ENCODE peak calls at places on chromosomes 2 and 18, in ten cellular contexts. F is adrenal gland, P is fibroblast of pulmonary artery, W is AG10803, J is pancreas, G is OCI-LY7, Z is tibial artery, X is cardiac muscle cell, B is cardiac fibroblast, D is IMR-90. I is an unnamed sample.

GRCh38 chr2:191845876-191846786 is 757 bp downstream of the CAVIN2 start:
- DNase-seq in J (no peak), F (no peak), B (no peak), P (no peak), X (no peak), G (no peak), Z (no peak), D (no peak), W (no peak), I (no peak)

GRCh38 chr2:9294764-9295163 is 88.2 kb downstream of the ASAP2 start:
- DNase-seq in D (no peak), X (no peak), Z (no peak), G (no peak), W (no peak), B (no peak), P (no peak), J (no peak), F (no peak), I (no peak)

GRCh38 chr2:74576830-74577229 is 22.3 kb downstream of the DOK1 start:
- DNase-seq in W (peak; percentile 98), D (peak; percentile 90), Z (peak; percentile 72), P (peak; percentile 79), G (no peak), B (peak; percentile 87), J (no peak), F (peak; percentile 25), X (peak; percentile 88), I (peak; percentile 48)

GRCh38 chr18:64148988-64149387 is at the start of gene LINC00305:
- DNase-seq in P (no peak), X (no peak), G (no peak), W (no peak), B (no peak), J (no peak), Z (no peak), F (no peak), D (no peak), I (no peak)

GRCh38 chr2:146850746-146851145 is 994.1 kb upstream of the ACVR2A start:
- DNase-seq in D (no peak), B (no peak), X (no peak), G (no peak), W (no peak), P (no peak), F (no peak), Z (no peak), J (no peak), I (peak; percentile 59)

GRCh38 chr2:174835797-174836255 is 71.6 kb upstream of the CHRNA1 start:
- DNase-seq in D (peak; percentile 97), F (no peak), P (peak; percentile 92), X (peak; percentile 95), J (no peak), Z (no peak), W (peak; percentile 96), G (no peak), B (peak; percentile 83), I (peak; percentile 96)

GRCh38 chr2:1736997-1737480 is 7.3 kb downstream of the PXDN start:
- DNase-seq in X (peak; percentile 70), F (no peak), W (peak; percentile 72), B (peak; percentile 69), J (no peak), Z (no peak), P (peak; percentile 58), D (peak; percentile 95), G (no peak), I (peak; percentile 88)

GRCh38 chr2:199973703-199974102 is 18.3 kb downstream of the MAIP1 start:
- DNase-seq in X (peak; percentile 73), F (no peak), P (peak; percentile 70), W (peak; percentile 74), J (no peak), B (peak; percentile 73), G (no peak), Z (no peak), D (peak; percentile 71), I (peak; percentile 63)

GRCh38 chr2:85811173-85811849 is 57.5 kb downstream of the ATOH8 start:
- DNase-seq in J (no peak), D (peak; percentile 45), B (peak; percentile 66), W (peak; percentile 63), Z (peak; percentile 90), F (no peak), X (peak; percentile 67), P (peak; percentile 44), G (no peak), I (peak; percentile 49)

GRCh38 chr2:119028327-119029174 is 86.6 kb downstream of the MARCO start:
- DNase-seq in P (peak; percentile 48), W (peak; percentile 17), G (peak; percentile 27), Z (no peak), J (peak; percentile 25), X (peak; percentile 43), B (peak; percentile 45), F (no peak), D (peak; percentile 25), I (peak; percentile 24)

GRCh38 chr18:32707586-32707985 is 65.2 kb downstream of the KLHL14 start:
- DNase-seq in D (no peak), B (no peak), W (no peak), F (no peak), P (no peak), Z (no peak), J (no peak), G (no peak), X (no peak), I (peak; percentile 29)

GRCh38 chr18:22710628-22711380 is 222.3 kb upstream of the RBBP8 start:
- DNase-seq in F (peak; percentile 52), X (peak; percentile 71), B (peak; percentile 70), G (no peak), W (peak; percentile 20), J (peak; percentile 23), P (peak; percentile 66), Z (peak; percentile 73), D (peak; percentile 64), I (peak; percentile 61)
- H3K4me3 ChIP-seq in F (peak overlapping the region; percentile 44), X (no peak overlapping the region), B (peak overlapping the region; percentile 40), G (no peak overlapping the region), W (peak overlapping the region; percentile 56), J (peak overlapping the region; percentile 41), P (peak overlapping the region; percentile 56), Z (peak overlapping the region; percentile 49), D (peak overlapping the region; percentile 44), I (peak overlapping the region; percentile 17)

DNA sequence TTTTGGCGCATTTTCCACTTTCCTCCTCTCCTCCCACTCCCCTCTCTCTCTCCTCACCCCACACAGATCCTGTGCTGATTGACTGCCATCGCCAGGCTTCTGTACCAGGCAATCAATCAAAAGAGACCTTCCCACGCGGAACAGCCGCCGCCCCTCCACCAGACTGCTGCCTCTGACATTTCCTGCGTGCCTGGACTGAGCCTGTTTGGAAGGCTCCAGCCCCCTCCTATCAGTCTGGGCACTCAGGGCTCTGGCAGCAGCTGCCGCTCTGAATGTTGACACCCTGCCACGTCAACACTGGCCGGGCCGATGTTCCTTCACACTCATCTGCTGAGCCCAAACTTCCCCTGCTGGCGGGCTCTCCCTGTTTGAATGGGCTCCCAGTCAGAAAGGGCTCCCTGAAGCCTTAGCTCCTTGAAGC is 467.7 kb downstream of the EPHA4 start:
- DNase-seq in F (peak; percentile 52), Z (peak; percentile 87), P (peak; percentile 29), D (peak; percentile 64), B (peak; percentile 42), W (peak; percentile 49), G (no peak), X (peak; percentile 44), J (no peak), I (peak; percentile 47)
- TF ChIP-seq CTCF in F (no peak), Z (peak; percentile 25), P (no peak), D (peak; percentile 12), B (no peak), W (peak; percentile 17), G (no peak), X (no peak), J (no peak), I (peak; percentile 17)

DNA sequence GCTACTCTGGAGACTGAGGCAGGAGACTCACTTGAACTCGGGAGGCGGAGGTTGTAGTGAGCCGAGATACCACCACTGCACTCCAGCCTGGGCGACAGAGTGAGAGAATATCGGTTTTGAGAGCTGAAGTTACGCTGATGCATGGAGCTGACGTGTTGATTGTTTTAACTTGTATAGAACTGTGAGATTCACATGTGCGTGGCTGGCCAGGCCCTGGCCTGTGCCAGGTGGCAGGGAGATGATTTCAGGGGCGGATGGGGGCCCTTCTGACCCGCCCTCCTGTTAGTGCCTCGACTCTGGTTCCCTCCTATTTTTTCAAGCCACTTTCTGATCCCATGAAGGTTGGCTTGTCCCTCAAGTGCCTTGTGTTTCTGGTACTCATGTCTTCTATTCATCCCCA is 25.7 kb downstream of the GATA6 start:
- DNase-seq in W (no peak), F (no peak), G (no peak), Z (no peak), D (no peak), P (no peak), B (no peak), J (no peak), X (no peak), I (no peak)
- H3K4me3 ChIP-seq in W (no peak overlapping the region), F (no peak overlapping the region), G (no peak overlapping the region), Z (no peak overlapping the region), D (no peak overlapping the region), P (no peak overlapping the region), B (no peak overlapping the region), J (no peak overlapping the region), X (no peak overlapping the region), I (no peak overlapping the region)

GRCh38 chr2:26614205-26615128 is 26.7 kb downstream of the CIB4 start:
- DNase-seq in P (no peak), J (no peak), D (no peak), F (peak; percentile 6), B (no peak), W (no peak), X (no peak), Z (peak; percentile 77), G (no peak), I (no peak)

GRCh38 chr2:26616864-26617135 is 24.4 kb downstream of the CIB4 start:
- DNase-seq in X (no peak), B (no peak), F (no peak), W (no peak), J (no peak), P (no peak), Z (no peak), D (no peak), G (no peak), I (no peak)

GRCh38 chr2:26617259-26618083 is 23.7 kb downstream of the CIB4 start:
- DNase-seq in G (no peak), P (no peak), J (no peak), Z (peak; percentile 39), X (no peak), D (no peak), W (no peak), B (no peak), F (peak; percentile 2), I (no peak)

GRCh38 chr2:26615336-26616031 is 25.7 kb downstream of the CIB4 start:
- DNase-seq in X (no peak), W (no peak), J (no peak), G (no peak), Z (peak; percentile 59), D (no peak), B (peak; percentile 7), F (no peak), P (no peak), I (no peak)

DNA sequence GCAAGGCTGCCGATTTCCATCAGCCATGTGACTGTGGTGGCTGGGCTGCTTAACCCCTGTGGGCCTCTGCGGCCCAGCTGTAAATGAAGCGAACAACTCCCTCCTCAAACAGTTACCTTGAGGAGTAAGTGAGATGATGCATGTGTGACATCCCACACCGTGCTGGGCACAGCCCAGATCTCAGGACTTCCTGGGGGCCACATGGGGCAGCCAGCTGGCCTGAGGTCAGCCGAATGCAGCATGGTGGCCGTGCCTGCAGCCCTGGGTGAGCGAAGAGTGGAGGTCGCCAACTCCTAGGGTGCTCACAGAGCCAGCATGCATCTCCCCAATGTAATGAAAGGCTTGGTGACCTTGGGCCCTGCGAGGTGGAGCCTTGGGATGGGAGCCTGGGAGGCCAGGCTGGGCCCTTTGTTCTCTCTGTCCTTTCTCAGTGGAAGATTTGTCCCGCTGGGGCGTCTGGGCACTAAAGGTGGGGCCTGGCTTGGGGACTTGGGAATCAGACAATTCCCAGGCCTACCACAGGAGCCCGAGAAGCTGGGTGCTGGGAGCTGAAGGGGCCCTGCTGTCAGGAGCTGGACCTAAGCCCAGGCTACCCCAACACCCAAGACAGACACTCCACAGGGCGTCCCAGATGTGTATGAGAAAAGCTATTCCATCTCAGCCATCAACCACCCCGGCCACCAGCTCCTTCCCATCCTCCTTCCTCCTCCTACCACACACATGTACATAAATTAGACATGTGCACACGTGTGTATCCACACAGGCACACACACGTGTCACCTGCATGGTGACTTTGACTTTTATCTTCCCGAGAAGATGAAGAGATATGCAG is 24.9 kb downstream of the CIB4 start:
- DNase-seq in P (no peak), Z (peak; percentile 48), B (no peak), W (no peak), D (no peak), X (no peak), F (no peak), G (no peak), J (no peak), I (no peak)
- TF ChIP-seq CTCF in P (no peak), Z (no peak), B (no peak), W (no peak), D (no peak), X (no peak), F (no peak), G (no peak), J (no peak), I (no peak)